ENCODE peak calls at places on chromosomes 11 and 22, in five cellular contexts. G is HepG2, W is H1, C is GM12878, X is GM12892. S is an unnamed sample.

GRCh38 chr11:94295534-94295933 is 8.8 kb upstream of the IZUMO1R start:
- DNase-seq in G (no peak), W (no peak), X (no peak), C (no peak), S (no peak)

GRCh38 chr11:1515082-1516060 is 28.8 kb upstream of the MOB2 start:
- DNase-seq in W (peak; percentile 99), C (no peak), G (peak; percentile 23), X (peak; percentile 91), S (peak; percentile 96)

GRCh38 chr11:8093931-8094575 is 13.0 kb downstream of the TUB start:
- DNase-seq in G (no peak), W (no peak), C (no peak), X (no peak), S (no peak)

GRCh38 chr22:25076281-25076680 is 123.4 kb upstream of the CRYBB3 start:
- DNase-seq in C (no peak), X (no peak), W (no peak), G (no peak), S (no peak)

GRCh38 chr11:36131719-36132349 is 157.4 kb downstream of the COMMD9 start:
- DNase-seq in C (no peak), G (peak; percentile 20), W (peak; percentile 66), X (peak; percentile 23), S (peak; percentile 33)

GRCh38 chr11:113506893-113507292 is 31.7 kb upstream of the DRD2 start:
- DNase-seq in W (no peak), C (no peak), G (no peak), X (no peak), S (no peak)

GRCh38 chr22:50027639-50028537 is 15.3 kb upstream of the IL17REL start:
- DNase-seq in W (no peak), C (no peak), G (no peak), X (peak; percentile 29), S (no peak)

GRCh38 chr11:9577551-9577950 is 4.1 kb downstream of the WEE1 start:
- DNase-seq in X (no peak), W (peak; percentile 20), G (no peak), C (no peak), S (no peak)

GRCh38 chr11:118003021-118003423 is 16.8 kb downstream of the IL10RA start:
- DNase-seq in W (no peak), G (no peak), X (no peak), C (no peak), S (no peak)

GRCh38 chr11:3169952-3170755 is 5.0 kb upstream of the OSBPL5 start:
- DNase-seq in X (no peak), W (no peak), G (no peak), C (no peak), S (peak; percentile 2)

GRCh38 chr11:2671748-2672147 is 28.0 kb downstream of the KCNQ1OT1 start:
- DNase-seq in G (no peak), X (no peak), C (no peak), W (peak; percentile 17), S (no peak)

GRCh38 chr22:50550395-50550794 is 4.7 kb downstream of the KLHDC7B start:
- DNase-seq in X (no peak), C (no peak), G (no peak), W (no peak), S (no peak)

GRCh38 chr22:22767876-22768602 is 119.6 kb upstream of the IGLL5 start:
- DNase-seq in C (no peak), X (no peak), W (no peak), G (no peak), S (no peak)

GRCh38 chr11:69947059-69947771 is 128.0 kb upstream of the FGF3 start:
- DNase-seq in C (no peak), G (no peak), X (no peak), W (no peak), S (no peak)

GRCh38 chr11:8355418-8355742 is 91.7 kb upstream of the LMO1 start:
- DNase-seq in C (no peak), G (no peak), W (no peak), X (no peak), S (no peak)

GRCh38 chr22:24506802-24507438 is 11.8 kb downstream of the UPB1 start:
- DNase-seq in X (no peak), W (no peak), C (no peak), G (peak; percentile 75), S (no peak)

GRCh38 chr11:68279676-68280075 is 7.9 kb upstream of the C11orf24 start:
- DNase-seq in X (no peak), C (no peak), G (no peak), W (no peak), S (no peak)

GRCh38 chr11:68271781-68272608 is at the start of gene C11orf24:
- DNase-seq in C (peak; percentile 82), W (peak; percentile 95), G (peak; percentile 84), X (peak; percentile 93), S (peak; percentile 94)

GRCh38 chr11:68273056-68273738 is 1.4 kb upstream of the C11orf24 start:
- DNase-seq in X (no peak), W (no peak), C (no peak), G (no peak), S (no peak)

GRCh38 chr11:68276864-68277263 is 5.1 kb upstream of the C11orf24 start:
- DNase-seq in W (no peak), G (no peak), X (no peak), C (no peak), S (no peak)

DNA sequence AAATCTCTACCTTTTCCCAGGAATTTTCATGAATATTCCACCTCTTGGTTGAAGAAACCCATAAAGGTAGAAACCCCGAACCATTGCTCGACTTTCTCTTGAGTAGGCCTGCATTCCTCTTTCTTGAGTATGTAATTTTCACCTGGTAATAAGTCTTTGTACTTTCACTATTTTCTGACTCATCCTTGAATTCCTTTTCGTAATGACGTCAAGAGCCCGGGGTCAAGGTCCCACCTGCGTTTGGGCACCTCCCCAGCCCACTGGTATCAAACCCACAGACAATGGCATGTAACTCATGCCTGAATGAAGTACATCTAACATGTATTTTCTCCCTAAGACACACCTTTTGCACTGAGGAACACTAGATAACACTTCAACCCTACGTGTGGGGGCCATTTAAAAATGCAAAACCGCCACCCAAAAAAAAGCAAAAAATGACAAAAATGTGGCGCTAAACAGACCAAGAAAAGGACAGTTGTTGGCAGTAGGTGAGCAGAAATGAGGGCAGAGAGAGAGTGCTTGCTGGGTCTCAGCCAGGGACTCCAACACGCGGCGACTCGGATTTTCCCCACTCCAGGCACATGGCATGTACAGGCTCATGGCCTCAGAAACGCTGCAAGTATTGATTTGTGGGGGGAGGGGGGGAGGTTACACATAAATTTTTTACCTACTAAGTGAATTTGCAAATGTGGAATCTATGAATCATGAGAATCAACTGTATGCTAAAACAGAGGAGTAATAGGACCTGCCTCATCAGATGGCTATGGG is 4.1 kb upstream of the C11orf24 start:
- DNase-seq in G (peak; percentile 42), C (no peak), W (no peak), X (no peak), S (no peak)
- TF ChIP-seq POLR2A in G (no peak), C (no peak), W (no peak), X (no peak), S (no peak)

GRCh38 chr11:43997022-43997665 is 50.6 kb upstream of the ACCSL start:
- DNase-seq in X (no peak), W (no peak), G (no peak), C (peak; percentile 4), S (no peak)

GRCh38 chr11:43996318-43996717 is 51.5 kb upstream of the ACCSL start:
- DNase-seq in C (no peak), G (no peak), W (no peak), X (no peak), S (no peak)

GRCh38 chr11:43992138-43992537 is 49.7 kb downstream of the C11orf96 start:
- DNase-seq in C (no peak), X (no peak), W (no peak), G (no peak), S (no peak)

GRCh38 chr11:43989162-43989961 is 46.9 kb downstream of the C11orf96 start:
- DNase-seq in X (no peak), W (no peak), G (no peak), C (no peak), S (no peak)

DNA sequence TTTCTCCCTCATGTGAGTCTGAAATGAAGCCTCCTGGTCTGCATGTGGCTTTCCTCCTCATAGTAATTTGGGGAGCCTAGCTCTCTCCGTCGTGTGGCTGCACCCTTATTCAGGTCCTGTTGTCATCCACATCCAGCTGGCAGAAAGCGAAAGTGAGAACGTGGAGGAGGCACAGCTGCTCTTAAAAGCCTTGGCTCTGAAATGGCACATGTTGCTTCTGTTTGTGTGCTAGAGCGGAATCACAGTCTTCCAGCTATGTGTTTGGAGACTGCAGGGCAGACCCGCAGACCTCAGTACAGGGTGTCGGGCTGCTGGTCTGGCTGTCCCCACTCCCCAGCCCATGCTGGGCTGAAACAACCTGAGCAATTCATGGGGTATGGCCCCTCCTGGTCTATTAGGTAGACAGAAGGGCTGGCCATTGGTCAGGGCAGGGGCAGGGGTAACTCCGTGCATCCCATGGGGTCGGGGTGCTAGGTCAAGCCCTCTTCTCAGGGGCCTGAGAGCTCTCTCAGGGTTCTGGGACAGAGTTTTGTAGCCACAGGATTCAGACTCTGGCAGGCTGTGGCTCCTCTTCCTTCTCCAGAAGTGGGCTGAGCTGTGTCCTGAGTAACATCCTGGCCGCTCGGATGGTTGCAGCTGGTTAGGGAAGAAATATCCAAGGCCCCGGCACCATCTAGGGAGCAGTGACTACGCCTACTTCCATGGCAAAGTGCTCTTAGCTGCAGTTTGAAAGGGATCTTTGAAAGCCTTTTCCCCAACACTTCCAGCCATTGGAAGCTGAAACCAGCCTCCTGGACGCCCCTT is 50.6 kb downstream of the C11orf96 start:
- DNase-seq in W (no peak), X (no peak), G (no peak), C (no peak), S (no peak)
- TF ChIP-seq POLR2AphosphoS5 in W (no peak), X (no peak), G (no peak), C (no peak), S (no peak)

GRCh38 chr11:63918576-63919171 is 1.7 kb upstream of the RCOR2 start:
- DNase-seq in X (no peak), G (no peak), C (no peak), W (peak; percentile 89), S (no peak)

GRCh38 chr11:63920870-63921417 is 4.0 kb upstream of the RCOR2 start:
- DNase-seq in G (no peak), X (no peak), W (peak; percentile 94), C (no peak), S (no peak)

GRCh38 chr11:63917685-63918523 is 940 bp upstream of the RCOR2 start:
- DNase-seq in C (no peak), G (peak; percentile 43), X (no peak), W (peak; percentile 88), S (no peak)

GRCh38 chr11:63919267-63920125 is 2.5 kb upstream of the RCOR2 start:
- DNase-seq in C (no peak), G (peak; percentile 76), W (no peak), X (no peak), S (no peak)

GRCh38 chr11:63920126-63920869 is 3.3 kb upstream of the RCOR2 start:
- DNase-seq in X (no peak), C (no peak), W (peak; percentile 85), G (peak; percentile 60), S (no peak)
- TF ChIP-seq TAF1 in X (no peak), C (no peak), W (peak; percentile 35), G (peak; percentile 43), S (no peak)

DNA sequence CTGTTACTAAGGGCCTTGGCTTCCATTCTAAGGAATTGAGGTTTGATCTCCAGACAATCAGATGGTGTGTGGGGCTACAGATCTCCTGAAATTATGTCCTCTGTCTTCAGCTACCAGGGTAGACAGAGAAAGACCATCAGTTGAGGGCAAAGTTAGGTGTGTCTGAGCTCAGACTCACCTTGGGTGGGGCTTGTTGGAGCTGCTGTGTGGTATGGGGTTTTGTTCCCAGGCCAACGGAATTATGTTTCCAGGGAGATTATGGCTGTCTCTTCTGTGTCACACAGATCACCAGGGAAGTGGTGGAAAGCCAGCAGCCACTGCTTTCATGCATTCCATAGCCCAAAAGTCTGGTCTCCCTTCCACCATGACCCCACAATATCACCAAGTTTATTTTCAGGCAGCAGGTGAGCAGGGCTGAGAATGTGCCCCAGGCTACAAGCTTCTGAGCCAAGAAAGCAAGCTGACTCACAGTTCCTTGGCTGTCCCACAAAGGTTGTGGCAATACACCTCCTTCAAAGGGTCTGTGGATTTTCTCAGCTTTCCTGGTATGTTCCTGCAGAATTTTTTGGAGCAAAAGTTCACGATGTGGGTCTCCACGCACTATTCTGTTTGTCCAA is 714.9 kb downstream of the LUZP2 start:
- DNase-seq in C (no peak), G (no peak), X (no peak), W (no peak), S (no peak)
- TF ChIP-seq POLR2A in C (no peak), G (no peak), X (no peak), W (no peak), S (no peak)

S was measured in GM12891.